ENCODE peak calls at places on chromosomes 16 and 17, in five cellular contexts. B is stimulated activated CD4-positive, alpha-beta T cell treated with anti-CD3 and anti-CD28 coated beads, Interleukin-1b, Interleukin-23, amount 100 ng/mL, for 48 hours; E is glutamatergic neuron; H is kidney tubule cell; I is fibroblast of the aortic adventitia. O is an unnamed sample.

GRCh38 chr16:51327001-51327400 is 175.9 kb upstream of the SALL1 start:
- DNase-seq in B (no peak), E (no peak), H (peak; percentile 43), I (peak; percentile 82), O (no peak)

GRCh38 chr16:86470964-86471363 is 39.4 kb upstream of the FOXF1 start:
- DNase-seq in B (no peak), E (no peak), H (no peak), I (no peak), O (no peak)

GRCh38 chr17:45355087-45355486 is 38.3 kb upstream of the MAP3K14 start:
- DNase-seq in B (no peak), E (no peak), H (no peak), I (no peak), O (peak; percentile 44)

GRCh38 chr16:11105038-11105903 is 150.7 kb downstream of the SOCS1 start:
- DNase-seq in B (peak; percentile 55), E (no peak), H (peak; percentile 74), I (peak; percentile 97), O (no peak)

GRCh38 chr17:60036796-60037677 is 41.7 kb downstream of the HEATR6 start:
- DNase-seq in B (peak; percentile 74), E (peak; percentile 80), H (peak; percentile 76), I (peak; percentile 66), O (peak; percentile 88)

GRCh38 chr16:53744449-53744848 is 40.5 kb downstream of the FTO start:
- DNase-seq in B (peak; percentile 8), E (no peak), H (peak; percentile 70), I (no peak), O (no peak)

GRCh38 chr17:70859829-70860228 is 690.5 kb downstream of the KCNJ2 start:
- DNase-seq in B (no peak), E (no peak), H (no peak), I (no peak), O (no peak)

GRCh38 chr16:87601322-87602004 is 845 bp upstream of the JPH3 start:
- DNase-seq in B (no peak), E (no peak), H (no peak), I (no peak), O (no peak)

GRCh38 chr16:72371307-72372081 is 199.5 kb upstream of the PMFBP1 start:
- DNase-seq in B (no peak), E (no peak), H (peak; percentile 95), I (peak; percentile 19), O (peak; percentile 63)

GRCh38 chr17:64736804-64737492 is 74.8 kb upstream of the SMURF2 start:
- DNase-seq in B (peak; percentile 47), E (no peak), H (peak; percentile 58), I (peak; percentile 70), O (no peak)

GRCh38 chr16:85395913-85396878 is 216.9 kb upstream of the GSE1 start:
- DNase-seq in B (no peak), E (peak; percentile 40), H (no peak), I (no peak), O (no peak)

GRCh38 chr17:28759296-28759865 is 15.6 kb downstream of the TRAF4 start:
- DNase-seq in B (no peak), E (no peak), H (no peak), I (no peak), O (no peak)

GRCh38 chr16:48049832-48050231 is 106.0 kb downstream of the ABCC12 start:
- DNase-seq in B (no peak), E (no peak), H (no peak), I (no peak), O (no peak)